ENCODE peak calls at places on chromosomes 16 and 17, in nine cellular contexts. N is pancreas, S is PC-3, L is lung, A is fibroblast of lung, V is tibial artery, T is esophagus squamous epithelium, C is ovary, G is adrenal gland. P is an unnamed sample. For H3K4me1, the result is how much of the 10 kb centered on the place peaks cover.

GRCh38 chr16:56451753-56452689 is 667 bp downstream of the OGFOD1 start:
- DNase-seq in C (no peak), N (peak), G (peak), V (peak), A (peak), S (peak), L (no peak), T (no peak), P (no peak)

GRCh38 chr16:66695935-66696668 is 441 bp downstream of the CMTM4 start:
- DNase-seq in A (no peak), S (peak), N (peak), G (peak), T (no peak), V (peak), C (peak), L (peak), P (peak)

GRCh38 chr17:18099516-18099915 is 9.0 kb upstream of the MYO15A start:
- DNase-seq in S (no peak), L (no peak), G (no peak), N (no peak), T (no peak), C (no peak), V (no peak), A (no peak), P (no peak)

GRCh38 chr16:23509763-23510153 is 536 bp downstream of the GGA2 start:
- DNase-seq in C (peak), N (peak), S (peak), A (peak), V (no peak), L (no peak), G (no peak), T (no peak), P (peak)

GRCh38 chr16:4767872-4768548 is 1.0 kb upstream of the ZNF500 start:
- DNase-seq in T (no peak), C (peak), L (no peak), N (no peak), V (peak), A (no peak), S (no peak), G (peak), P (no peak)

GRCh38 chr17:62823111-62823895 is 15.2 kb upstream of the MARCHF10 start:
- DNase-seq in L (no peak), G (no peak), T (no peak), V (no peak), N (no peak), C (no peak), S (peak), A (no peak), P (no peak)

GRCh38 chr17:81591971-81592370 is 39.8 kb upstream of the FAAP100 start:
- DNase-seq in S (no peak), T (no peak), V (no peak), G (no peak), A (no peak), L (no peak), C (no peak), N (no peak), P (no peak)

GRCh38 chr17:35082073-35082657 is 18.7 kb upstream of the RFFL start:
- DNase-seq in G (peak), L (no peak), S (peak), A (peak), C (no peak), N (no peak), T (no peak), V (no peak), P (no peak)

GRCh38 chr16:83856846-83857245 is 42.1 kb upstream of the MLYCD start:
- DNase-seq in S (no peak), C (no peak), T (no peak), G (no peak), A (no peak), V (no peak), L (no peak), N (no peak), P (no peak)

GRCh38 chr17:83144421-83145357 is 65.3 kb downstream of the METRNL start:
- DNase-seq in C (no peak), N (no peak), A (peak), V (peak), S (no peak), G (no peak), T (no peak), L (peak), P (no peak)

GRCh38 chr17:44916781-44917241 is 1.5 kb upstream of the GFAP start:
- DNase-seq in L (no peak), N (peak), G (peak), S (peak), T (no peak), A (peak), C (no peak), V (peak), P (peak)

GRCh38 chr17:53462393-53462811 is 360.3 kb upstream of the KIF2B start:
- DNase-seq in S (peak), L (no peak), V (no peak), A (peak), T (no peak), G (no peak), N (no peak), C (no peak), P (no peak)

GRCh38 chr17:57408064-57408811 is 151.9 kb downstream of the MSI2 start:
- DNase-seq in L (no peak), N (no peak), G (no peak), T (no peak), S (peak), A (no peak), V (no peak), C (no peak), P (no peak)

GRCh38 chr17:4583796-4584124 is 569 bp upstream of the SMTNL2 start:
- DNase-seq in A (no peak), N (no peak), S (no peak), G (no peak), T (no peak), V (no peak), C (peak), L (no peak), P (no peak)

GRCh38 chr17:17152385-17152784 is 53.7 kb downstream of the PLD6 start:
- DNase-seq in G (no peak), V (peak), N (no peak), T (no peak), A (no peak), C (no peak), S (no peak), L (peak), P (peak)

GRCh38 chr17:50634123-50634914 is at the start of gene ABCC3:
- DNase-seq in G (peak), S (peak), N (peak), A (peak), T (no peak), C (no peak), L (peak), V (peak), P (no peak)

GRCh38 chr16:13873835-13874438 is 46.0 kb upstream of the ERCC4 start:
- DNase-seq in G (no peak), T (no peak), V (no peak), L (no peak), A (peak), N (no peak), C (no peak), S (peak), P (no peak)

GRCh38 chr16:15051387-15051951 is 4.4 kb downstream of the NTAN1 start:
- DNase-seq in N (no peak), L (no peak), V (no peak), T (no peak), A (no peak), S (no peak), G (no peak), C (no peak), P (no peak)

GRCh38 chr17:12180644-12181261 is 160.1 kb downstream of the MAP2K4 start:
- DNase-seq in G (peak), C (peak), T (no peak), N (no peak), S (peak), V (no peak), A (peak), L (no peak), P (no peak)

GRCh38 chr17:1562178-1562643 is 381 bp downstream of the PITPNA start:
- DNase-seq in C (peak), A (no peak), G (peak), T (no peak), S (no peak), L (peak), N (peak), V (no peak), P (peak)

GRCh38 chr17:35028531-35029262 is 34.8 kb downstream of the RFFL start:
- DNase-seq in T (no peak), G (no peak), A (no peak), S (peak), C (no peak), L (no peak), N (no peak), V (no peak), P (no peak)

GRCh38 chr16:57041182-57042156 is 50.9 kb upstream of the CPNE2 start:
- DNase-seq in C (no peak), A (peak), T (no peak), N (no peak), V (no peak), L (no peak), S (no peak), G (no peak), P (no peak)

GRCh38 chr17:68640601-68641000 is 39.4 kb upstream of the FAM20A start:
- DNase-seq in G (no peak), T (no peak), A (peak), C (no peak), S (no peak), L (no peak), V (no peak), N (no peak), P (no peak)

GRCh38 chr16:14449790-14450463 is 180.1 kb downstream of the PARN start:
- DNase-seq in T (no peak), C (no peak), V (no peak), S (no peak), A (no peak), L (no peak), N (no peak), G (no peak), P (no peak)

GRCh38 chr16:28309811-28310311 is 17.5 kb downstream of the SBK1 start:
- DNase-seq in N (no peak), V (no peak), T (no peak), L (no peak), G (no peak), C (no peak), S (no peak), A (no peak), P (no peak)

GRCh38 chr16:35409503-35409902 is 1950.1 kb downstream of the TP53TG3F start:
- DNase-seq in S (no peak), C (no peak), V (no peak), A (peak), G (no peak), T (no peak), N (no peak), L (no peak), P (no peak)

GRCh38 chr16:10999313-10999712 is 54.9 kb downstream of the CLEC16A start:
- DNase-seq in S (no peak), T (no peak), L (no peak), N (no peak), A (no peak), V (no peak), G (no peak), C (no peak), P (no peak)

GRCh38 chr16:24132048-24132796 is 123.9 kb upstream of the CACNG3 start:
- DNase-seq in L (no peak), G (no peak), N (no peak), C (no peak), S (no peak), T (no peak), A (no peak), V (no peak), P (no peak)

GRCh38 chr16:11201498-11202259 is 54.3 kb downstream of the SOCS1 start:
- DNase-seq in L (no peak), A (peak), N (no peak), G (peak), V (no peak), T (no peak), S (peak), C (no peak), P (no peak)

GRCh38 chr17:7656958-7657715 is 6.4 kb downstream of the ATP1B2 start:
- DNase-seq in L (no peak), A (peak), G (peak), C (peak), V (peak), S (no peak), T (no peak), N (no peak), P (peak)

GRCh38 chr17:14214271-14214670 is 22.4 kb downstream of the CDRT15 start:
- DNase-seq in T (no peak), L (no peak), G (no peak), N (no peak), V (no peak), S (peak), C (no peak), A (no peak), P (no peak)

DNA sequence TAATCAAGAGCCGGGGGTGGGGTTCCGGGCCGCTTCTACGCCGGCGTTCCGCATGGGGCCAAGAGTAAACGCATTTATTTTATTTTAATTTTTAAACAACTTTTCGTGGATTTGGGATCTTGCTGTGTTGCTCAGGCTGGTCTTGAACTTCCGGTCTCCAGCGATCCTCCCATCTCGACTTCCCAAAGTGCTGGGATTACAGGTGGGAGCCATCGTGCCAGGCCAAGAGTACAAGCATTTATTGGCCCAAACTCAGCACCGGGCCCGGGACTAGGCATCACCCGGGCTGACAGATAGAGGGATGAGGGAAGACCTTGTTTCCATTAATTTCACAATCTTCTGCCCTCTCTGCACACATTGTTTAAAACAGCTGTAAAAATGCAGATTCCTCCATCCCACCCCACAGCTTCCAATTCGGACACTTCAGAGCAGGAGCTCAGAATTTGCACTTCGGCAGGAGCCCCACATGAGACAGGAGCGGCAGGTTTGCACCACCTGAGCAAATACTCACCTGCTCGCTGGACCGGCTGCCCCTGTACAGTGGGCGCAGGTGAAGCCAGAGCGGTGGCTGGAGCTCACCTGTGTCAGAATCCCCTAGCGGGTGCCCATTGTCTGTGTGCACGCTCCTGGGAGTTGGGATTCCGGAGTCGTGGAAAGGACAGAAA is 663 bp upstream of the GINS2 start:
- DNase-seq in L (no peak), G (no peak), T (no peak), S (peak), V (no peak), N (no peak), A (no peak), C (no peak), P (no peak)
- TF ChIP-seq CTCF in L (no peak), G (no peak), T (no peak), S (no peak), V (no peak), N (no peak), A (no peak), C (no peak), P (no peak)

GRCh38 chr16:74582984-74583383 is 23.9 kb downstream of the GLG1 start:
- DNase-seq in L (no peak), T (no peak), N (no peak), V (no peak), G (no peak), C (no peak), A (no peak), S (no peak), P (no peak)

GRCh38 chr16:74586948-74587347 is 20.0 kb downstream of the GLG1 start:
- DNase-seq in A (no peak), L (no peak), S (no peak), V (no peak), T (no peak), C (no peak), N (no peak), G (no peak), P (no peak)

GRCh38 chr16:74580828-74581227 is 26.1 kb downstream of the GLG1 start:
- DNase-seq in T (no peak), G (no peak), A (no peak), V (no peak), C (no peak), S (no peak), L (no peak), N (no peak), P (no peak)

DNA sequence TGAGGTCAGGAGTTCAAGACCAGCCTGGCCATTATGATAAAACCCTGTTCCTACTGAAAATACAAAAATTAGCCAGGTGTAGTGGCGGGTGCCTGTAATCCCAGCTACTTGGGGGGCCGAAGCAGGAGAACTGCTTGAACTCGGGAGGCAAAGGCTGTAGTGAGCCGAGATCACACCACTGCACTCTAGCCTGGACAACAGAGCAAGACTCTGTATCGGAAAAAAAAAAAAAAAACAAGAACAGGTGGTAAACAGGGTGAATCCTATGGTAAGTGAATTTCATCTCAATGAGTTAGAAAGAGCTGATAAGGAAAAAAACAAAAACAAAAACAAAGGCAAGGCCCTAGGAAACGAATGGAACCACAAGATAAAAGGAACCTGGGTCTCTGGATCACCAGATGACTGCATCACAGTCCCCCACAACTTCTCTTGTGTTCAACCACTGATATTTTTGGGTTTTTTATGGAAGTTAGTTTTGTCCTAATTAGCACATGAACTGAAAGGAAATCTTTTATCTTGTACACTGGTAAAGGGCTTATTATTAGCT is 21.0 kb downstream of the GLG1 start:
- DNase-seq in L (no peak), V (no peak), G (no peak), S (no peak), A (no peak), C (no peak), T (no peak), N (no peak), P (no peak)
- H3K27ac ChIP-seq in L (no peak), V (no peak), G (no peak), S (no peak), A (no peak), C (no peak), T (no peak), N (no peak), P (no peak)

GRCh38 chr16:88466949-88467348 is 13.9 kb downstream of the ZFPM1 start:
- DNase-seq in C (no peak), V (no peak), N (no peak), A (no peak), L (no peak), G (no peak), S (no peak), T (no peak), P (no peak)
- H3K4me1 ChIP-seq in C (under half), V (under half), N (under half), A (under half), L (under half), G (under half), S (under half), T (under half), P (under half)

GRCh38 chr16:2047330-2048115 is at the start of the genes NTHL1 and TSC2:
- DNase-seq in N (peak), C (peak), L (peak), A (peak), G (peak), T (peak), S (peak), V (peak), P (peak)
- TF ChIP-seq CTCF in N (no peak), C (peak), L (peak), A (peak), G (peak), T (peak), S (peak), V (peak), P (peak)

GRCh38 chr17:39706383-39706782 is 6.5 kb downstream of the ERBB2 start:
- DNase-seq in T (no peak), G (no peak), A (no peak), V (no peak), L (no peak), N (no peak), C (no peak), S (peak), P (no peak)

GRCh38 chr17:39704821-39705551 is 5.1 kb downstream of the ERBB2 start:
- DNase-seq in N (no peak), V (peak), T (no peak), G (no peak), L (no peak), S (no peak), A (peak), C (no peak), P (no peak)

GRCh38 chr17:39709319-39709997 is 9.6 kb downstream of the ERBB2 start:
- DNase-seq in T (no peak), A (no peak), V (no peak), N (no peak), G (no peak), L (no peak), C (no peak), S (no peak), P (no peak)

GRCh38 chr17:39705786-39706348 is 6.0 kb downstream of the ERBB2 start:
- DNase-seq in V (peak), L (peak), A (no peak), G (no peak), N (peak), C (no peak), T (no peak), S (peak), P (peak)

GRCh38 chr17:39706921-39707337 is 7.1 kb downstream of the ERBB2 start:
- DNase-seq in A (no peak), T (no peak), N (no peak), V (no peak), S (peak), G (no peak), C (no peak), L (no peak), P (no peak)
- H3K27ac ChIP-seq in A (no peak), T (peak), N (peak), V (peak), S (peak), G (no peak), C (no peak), L (no peak), P (no peak)

DNA sequence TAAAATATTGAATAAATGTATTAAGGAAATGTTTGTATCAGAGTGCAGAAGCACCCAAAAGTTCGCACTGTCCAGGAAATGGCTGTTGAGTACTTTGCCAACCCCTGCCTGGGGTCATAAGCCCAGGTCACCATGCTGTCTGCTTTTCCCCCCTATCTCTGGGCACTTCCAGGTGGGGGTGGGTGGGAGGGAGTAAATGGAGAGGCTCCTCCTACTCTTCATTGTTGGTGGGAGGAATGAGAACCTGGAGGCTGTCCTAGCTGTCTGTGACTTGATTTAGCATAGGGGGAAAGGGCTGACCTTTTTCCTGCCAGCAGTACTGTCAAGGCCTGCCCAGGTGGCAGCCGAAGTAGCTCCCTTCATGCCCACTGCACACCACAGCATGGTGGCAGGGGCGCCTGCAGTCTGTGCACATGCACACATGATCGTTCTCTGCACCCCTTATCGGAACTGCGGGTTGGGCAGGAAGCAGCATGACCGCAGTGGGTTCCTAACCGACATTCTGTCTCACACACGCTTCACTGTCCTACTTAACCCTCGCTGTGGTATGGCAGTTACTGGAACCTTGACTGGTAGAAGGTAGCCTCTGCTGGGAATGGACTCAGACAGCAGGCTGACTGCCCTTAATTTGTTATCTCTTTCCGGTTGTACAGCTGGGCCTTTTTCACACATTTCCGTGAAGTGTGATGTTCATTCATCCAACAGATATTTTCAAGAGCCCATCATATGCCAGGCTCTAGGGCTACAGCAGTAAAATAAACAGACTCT is 41.5 kb downstream of the LDHD start:
- DNase-seq in C (no peak), S (no peak), T (peak), L (peak), V (no peak), N (no peak), A (no peak), G (no peak), P (no peak)
- H3K4me1 ChIP-seq in C (under half), S (under half), T (under half), L (under half), V (under half), N (under half), A (under half), G (under half), P (under half)

P was measured in heart right ventricle.